ENCODE peak calls at places on chromosome 3, in seven cellular contexts. E, A, T, H, C, J and P are unnamed samples.
A peak's percentile ranks its signal among the peaks of the same experiment; 100 is the strongest.

GRCh38 chr3:120506076-120506827 is 55.5 kb upstream of the FSTL1 start:
- DNase-seq in T (no peak), C (no peak), A (no peak), J (no peak), H (no peak), E (no peak), P (no peak)

GRCh38 chr3:183439510-183439909 is 11.1 kb upstream of the MCF2L2 start:
- DNase-seq in H (no peak), C (no peak), E (no peak), T (no peak), J (no peak), A (no peak), P (no peak)

GRCh38 chr3:126018995-126019394 is 50.0 kb downstream of the ROPN1B start:
- DNase-seq in H (no peak), T (no peak), J (no peak), A (no peak), E (no peak), C (no peak), P (no peak)

GRCh38 chr3:5304789-5305680 is 117.5 kb downstream of the EDEM1 start:
- DNase-seq in C (no peak), A (peak; percentile 20), E (peak; percentile 20), H (no peak), T (no peak), J (peak; percentile 19), P (peak; percentile 20)

GRCh38 chr3:160448845-160449659 is 534 bp downstream of the TRIM59 start:
- DNase-seq in T (no peak), J (no peak), E (no peak), A (peak; percentile 67), H (no peak), C (no peak), P (no peak)

GRCh38 chr3:130345487-130346079 is at the start of gene COL6A5:
- DNase-seq in E (no peak), C (no peak), T (peak; percentile 59), J (no peak), A (peak; percentile 31), H (no peak), P (no peak)

GRCh38 chr3:138114988-138115971 is at the start of gene DZIP1L:
- DNase-seq in H (peak; percentile 36), E (peak; percentile 63), J (no peak), C (peak; percentile 67), T (peak; percentile 86), A (peak; percentile 64), P (peak; percentile 54)

GRCh38 chr3:46464326-46465195 is at the start of gene LTF:
- DNase-seq in E (no peak), J (no peak), H (no peak), T (peak; percentile 65), A (no peak), C (no peak), P (no peak)

GRCh38 chr3:69745503-69745902 is 6.2 kb downstream of the MITF start:
- DNase-seq in J (no peak), H (no peak), T (no peak), A (no peak), C (no peak), E (no peak), P (no peak)

GRCh38 chr3:188807002-188807401 is 364.8 kb upstream of the TPRG1 start:
- DNase-seq in A (peak; percentile 50), E (no peak), J (no peak), T (no peak), C (no peak), H (no peak), P (no peak)

GRCh38 chr3:160008979-160009378 is 20.3 kb downstream of the IL12A start:
- DNase-seq in T (no peak), J (no peak), C (no peak), E (no peak), A (no peak), H (no peak), P (no peak)

GRCh38 chr3:108835101-108835500 is 12.5 kb downstream of the TRAT1 start:
- DNase-seq in A (no peak), H (no peak), E (no peak), J (peak; percentile 53), C (no peak), T (no peak), P (no peak)

GRCh38 chr3:185813205-185813604 is 11.6 kb downstream of the IGF2BP2 start:
- DNase-seq in T (no peak), H (no peak), E (no peak), A (peak; percentile 70), C (no peak), J (no peak), P (no peak)

GRCh38 chr3:55201729-55202128 is 273.9 kb upstream of the LRTM1 start:
- DNase-seq in H (no peak), C (no peak), J (no peak), E (no peak), A (peak; percentile 23), T (no peak), P (no peak)

GRCh38 chr3:131107637-131108433 is 81.2 kb downstream of the NEK11 start:
- DNase-seq in E (no peak), J (no peak), C (no peak), T (no peak), A (no peak), H (no peak), P (no peak)

GRCh38 chr3:123096701-123097100 is 29.9 kb downstream of the PDIA5 start:
- DNase-seq in C (peak; percentile 80), H (peak; percentile 59), J (no peak), E (no peak), T (no peak), A (peak; percentile 85), P (no peak)

GRCh38 chr3:110736332-110736731 is 335.3 kb upstream of the NECTIN3 start:
- DNase-seq in J (no peak), A (no peak), E (no peak), T (no peak), H (no peak), C (no peak), P (no peak)

GRCh38 chr3:183745300-183746098 is 47.9 kb downstream of the YEATS2 start:
- DNase-seq in J (no peak), H (no peak), E (peak; percentile 22), C (no peak), T (no peak), A (no peak), P (no peak)

GRCh38 chr3:24498391-24498790 is 3.7 kb upstream of the THRB start:
- DNase-seq in C (no peak), J (no peak), A (no peak), T (no peak), E (no peak), H (no peak), P (no peak)

GRCh38 chr3:127699098-127699945 is 26.6 kb downstream of the ABTB1 start:
- DNase-seq in J (no peak), A (peak; percentile 79), H (no peak), T (peak; percentile 30), E (no peak), C (peak; percentile 27), P (no peak)

GRCh38 chr3:125006190-125006855 is 49.5 kb downstream of the HEG1 start:
- DNase-seq in E (no peak), H (no peak), A (no peak), J (no peak), T (no peak), C (no peak), P (no peak)

GRCh38 chr3:125386811-125387210 is 11.7 kb upstream of the ZNF148 start:
- DNase-seq in E (peak; percentile 47), A (peak; percentile 71), C (no peak), T (no peak), J (no peak), H (no peak), P (no peak)

GRCh38 chr3:160612386-160613115 is 47.2 kb upstream of the KPNA4 start:
- DNase-seq in C (no peak), J (no peak), H (no peak), T (no peak), E (no peak), A (no peak), P (no peak)

GRCh38 chr3:58471025-58471887 is 20.6 kb upstream of the KCTD6 start:
- DNase-seq in E (peak; percentile 87), C (no peak), H (peak; percentile 33), T (no peak), J (peak; percentile 49), A (peak; percentile 85), P (peak; percentile 93)

GRCh38 chr3:152961323-152961722 is 126.4 kb downstream of the P2RY1 start:
- DNase-seq in H (no peak), C (no peak), T (no peak), A (peak; percentile 52), J (no peak), E (no peak), P (peak; percentile 45)
- TF ChIP-seq CTCF in H (no peak), C (peak; percentile 28), T (peak; percentile 39), A (peak; percentile 37), J (no peak), E (peak; percentile 21), P (peak; percentile 14)

DNA sequence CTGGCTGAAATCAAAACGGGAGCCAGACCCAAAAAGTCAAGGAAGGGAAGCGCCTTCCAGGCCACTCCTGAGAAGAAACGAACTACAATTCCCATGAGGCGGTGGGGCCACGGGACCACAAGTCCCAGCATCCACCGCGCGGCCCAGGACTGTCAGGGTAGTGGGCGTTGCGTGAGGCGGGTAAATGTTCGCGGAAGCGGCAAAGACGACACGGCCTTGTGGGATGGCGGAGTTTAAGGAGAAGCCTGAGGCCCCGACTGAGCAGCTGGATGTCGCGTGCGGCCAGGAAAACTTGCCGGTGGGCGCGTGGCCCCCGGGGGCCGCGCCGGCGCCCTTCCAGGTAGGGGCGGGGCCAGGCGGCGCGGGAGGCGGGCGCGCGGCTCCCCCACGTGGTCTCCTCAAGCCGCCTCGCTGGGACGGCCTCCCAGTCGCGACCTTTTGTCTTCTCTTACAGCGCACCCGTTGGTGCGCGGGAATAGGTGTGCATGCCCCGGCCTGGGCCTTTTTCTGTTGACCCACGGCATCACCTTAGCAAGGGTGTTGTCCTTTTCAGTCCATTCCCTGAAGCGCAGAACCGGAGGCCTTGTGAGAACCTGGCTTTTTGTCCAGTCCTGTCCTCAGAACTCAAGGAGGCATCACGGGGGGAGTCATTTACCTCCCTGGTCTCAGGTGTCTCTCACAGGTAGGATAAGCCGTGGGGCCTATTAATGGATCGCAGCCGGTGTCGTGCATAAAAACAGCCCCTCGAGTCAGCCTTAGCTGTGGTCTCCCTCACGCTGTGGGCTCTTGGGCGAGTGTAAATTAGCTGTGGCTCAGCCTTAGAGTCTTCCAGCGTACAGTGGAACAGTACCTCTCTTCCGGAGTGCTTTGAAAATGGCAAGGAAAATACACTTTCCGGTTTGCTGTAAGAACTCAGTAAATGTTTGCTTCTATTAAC is at the start of gene SETMAR:
- DNase-seq in H (peak; percentile 50), T (peak; percentile 93), E (peak; percentile 83), A (peak; percentile 86), J (peak; percentile 80), C (peak; percentile 91), P (peak; percentile 86)
- H3K27ac ChIP-seq in H (peak within 1 kb of the TSS; percentile 67), T (peak within 1 kb of the TSS; percentile 92), E (peak within 1 kb of the TSS; percentile 76), A (peak within 1 kb of the TSS; percentile 77), J (peak within 1 kb of the TSS; percentile 70), C (peak within 1 kb of the TSS; percentile 92), P (peak within 1 kb of the TSS; percentile 86)

GRCh38 chr3:65751123-65751700 is 287.5 kb downstream of the MAGI1 start:
- DNase-seq in A (peak; percentile 48), H (no peak), C (peak; percentile 36), J (no peak), T (no peak), E (peak; percentile 53), P (peak; percentile 5)
- TF ChIP-seq CTCF in A (peak; percentile 86), H (peak; percentile 78), C (peak; percentile 65), J (no peak), T (peak; percentile 62), E (peak; percentile 83), P (peak; percentile 19)

DNA sequence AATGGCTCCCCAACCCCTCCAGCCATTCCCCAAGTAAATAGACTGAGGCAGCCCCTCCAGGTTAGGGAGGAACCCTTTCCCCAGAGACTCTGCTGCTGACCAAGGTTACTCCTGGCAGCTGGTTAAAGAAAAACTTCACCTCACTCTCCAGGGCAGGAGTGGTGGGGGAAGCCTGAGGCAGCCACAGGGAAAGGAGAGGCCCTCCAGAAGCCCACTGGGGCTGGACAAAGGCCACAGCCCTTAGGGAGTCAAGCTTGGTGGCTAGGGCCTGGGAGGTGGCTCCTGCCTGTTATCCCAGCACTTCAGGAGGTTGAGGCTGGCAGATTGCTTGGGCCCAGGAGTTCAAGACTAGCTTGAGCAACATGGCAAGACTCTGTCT is 923 bp downstream of the ACY1 start:
- DNase-seq in E (no peak), A (no peak), J (no peak), H (no peak), T (no peak), C (no peak), P (no peak)
- H3K27ac ChIP-seq in E (no peak overlapping the region), A (peak overlapping the region; percentile 93), J (no peak overlapping the region), H (peak overlapping the region; percentile 31), T (peak overlapping the region; percentile 93), C (peak overlapping the region; percentile 95), P (peak overlapping the region; percentile 98)